ENCODE peak calls at places on chromosomes 6 and 20, in ten cellular contexts. E is K562; G is endothelial cell of umbilical vein; W is fibroblast of lung; P is effector memory CD4-positive, alpha-beta T cell; C is right atrium auricular region; O is GM12878; Q is CD8-positive, alpha-beta T cell; D is tibial artery; H is ovary. N is an unnamed sample.

GRCh38 chr6:137870744-137871247 is 3.7 kb downstream of the TNFAIP3 start:
- DNase-seq in E (no peak), G (no peak), W (no peak), P (no peak), C (no peak), O (no peak), Q (no peak), D (no peak), H (no peak), N (no peak)

GRCh38 chr6:89438248-89438647 is 5.3 kb downstream of the ANKRD6 start:
- DNase-seq in E (no peak), G (no peak), W (no peak), P (no peak), C (no peak), O (no peak), Q (no peak), D (no peak), H (no peak), N (no peak)

GRCh38 chr6:53794720-53795253 is at the start of gene LRRC1:
- DNase-seq in E (no peak), G (peak; percentile 95), W (peak; percentile 91), P (peak; percentile 77), C (peak; percentile 89), O (peak; percentile 44), Q (peak; percentile 89), D (peak; percentile 88), H (peak; percentile 90), N (peak; percentile 51)

GRCh38 chr6:131443514-131443913 is 129.5 kb upstream of the ARG1 start:
- DNase-seq in E (no peak), G (no peak), W (no peak), P (no peak), C (no peak), O (no peak), Q (peak; percentile 65), D (no peak), H (no peak), N (no peak)

GRCh38 chr6:722608-723007 is 29.7 kb upstream of the EXOC2 start:
- DNase-seq in E (no peak), G (no peak), W (peak; percentile 68), P (no peak), C (no peak), O (no peak), Q (no peak), D (no peak), H (no peak), N (no peak)

GRCh38 chr6:168637853-168638252 is 196.9 kb downstream of the SMOC2 start:
- DNase-seq in E (no peak), G (no peak), W (no peak), P (no peak), C (no peak), O (no peak), Q (no peak), D (no peak), H (no peak), N (no peak)

GRCh38 chr6:165042912-165043311 is 266.5 kb downstream of the C6orf118 start:
- DNase-seq in E (no peak), G (no peak), W (no peak), P (no peak), C (no peak), O (no peak), Q (no peak), D (no peak), H (no peak), N (no peak)

GRCh38 chr6:143397229-143398222 is 53.0 kb downstream of the ADAT2 start:
- DNase-seq in E (peak; percentile 15), G (peak; percentile 49), W (peak; percentile 98), P (peak; percentile 6), C (peak; percentile 85), O (no peak), Q (peak; percentile 56), D (peak; percentile 58), H (peak; percentile 27), N (peak; percentile 41)

GRCh38 chr20:48295445-48295903 is 510.2 kb upstream of the SULF2 start:
- DNase-seq in E (no peak), G (peak; percentile 95), W (peak; percentile 98), P (no peak), C (no peak), O (no peak), Q (no peak), D (no peak), H (peak; percentile 49), N (no peak)

GRCh38 chr20:11394145-11394833 is 523.4 kb upstream of the BTBD3 start:
- DNase-seq in E (no peak), G (no peak), W (peak; percentile 98), P (no peak), C (no peak), O (no peak), Q (no peak), D (no peak), H (no peak), N (no peak)

GRCh38 chr6:122454673-122455072 is 16.9 kb downstream of the SERINC1 start:
- DNase-seq in E (no peak), G (no peak), W (no peak), P (no peak), C (no peak), O (no peak), Q (no peak), D (no peak), H (no peak), N (no peak)

GRCh38 chr6:122445274-122445673 is 26.3 kb downstream of the SERINC1 start:
- DNase-seq in E (no peak), G (no peak), W (no peak), P (no peak), C (no peak), O (no peak), Q (no peak), D (no peak), H (no peak), N (no peak)

GRCh38 chr6:122452509-122452908 is 19.1 kb downstream of the SERINC1 start:
- DNase-seq in E (no peak), G (no peak), W (no peak), P (no peak), C (no peak), O (no peak), Q (no peak), D (no peak), H (no peak), N (no peak)

GRCh38 chr6:122449084-122449483 is 22.5 kb downstream of the SERINC1 start:
- DNase-seq in E (no peak), G (no peak), W (no peak), P (no peak), C (no peak), O (no peak), Q (no peak), D (no peak), H (no peak), N (no peak)
- H3K36me3 ChIP-seq in E (peaks cover 85% of the 10 kb centered on the region), G (peaks cover 36% of the 10 kb centered on the region), W (peaks cover 8% of the 10 kb centered on the region), P (peaks cover 77% of the 10 kb centered on the region), C (peaks cover 90% of the 10 kb centered on the region), O (no peaks in the 10 kb centered on the region), Q (peaks cover 74% of the 10 kb centered on the region), D (peaks cover 95% of the 10 kb centered on the region), H (no peaks in the 10 kb centered on the region), N (peaks cover 61% of the 10 kb centered on the region)

DNA sequence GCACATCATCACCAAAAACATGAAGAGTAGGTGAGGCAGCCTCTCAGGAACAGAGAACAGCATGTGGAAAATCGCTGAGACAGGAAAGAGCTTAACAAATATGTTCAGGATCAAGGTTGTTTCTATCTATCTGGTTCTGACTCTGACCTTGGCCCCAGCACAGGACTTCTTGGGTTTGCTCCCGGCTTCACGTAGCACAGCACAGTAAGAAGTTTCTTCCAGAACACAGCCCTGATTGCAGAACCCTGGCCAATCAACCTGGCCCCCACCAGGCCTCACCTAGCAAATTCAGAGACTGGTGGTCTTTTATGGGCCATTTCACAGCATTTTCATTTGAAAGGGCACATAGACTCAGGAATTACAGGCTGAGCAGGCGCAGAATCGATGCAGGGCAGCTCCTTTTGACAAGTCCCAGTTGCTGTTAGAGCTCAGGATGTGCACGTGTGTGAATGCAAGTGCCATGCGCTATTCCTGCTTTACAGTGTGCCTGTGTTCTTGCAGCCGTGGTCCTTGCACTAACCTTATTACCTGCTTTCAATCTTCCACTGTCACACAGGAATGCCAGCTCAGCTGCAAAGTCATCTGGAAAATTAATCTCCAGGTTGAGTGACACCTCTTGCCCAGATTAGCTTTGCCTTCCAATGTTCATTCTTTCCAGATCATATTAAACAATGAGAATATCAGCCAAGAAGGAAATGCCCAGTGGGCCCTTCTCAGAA is 100.5 kb upstream of the SLC2A12 start:
- DNase-seq in E (no peak), G (no peak), W (no peak), P (no peak), C (no peak), O (no peak), Q (no peak), D (no peak), H (peak; percentile 43), N (no peak)
- H3K4me3 ChIP-seq in E (no peak overlapping the region), G (no peak overlapping the region), W (no peak overlapping the region), P (no peak overlapping the region), C (no peak overlapping the region), O (no peak overlapping the region), Q (no peak overlapping the region), D (no peak overlapping the region), H (no peak overlapping the region), N (no peak overlapping the region)

GRCh38 chr6:107535626-107536025 is 45.7 kb downstream of the SOBP start:
- DNase-seq in E (no peak), G (no peak), W (no peak), P (no peak), C (no peak), O (no peak), Q (no peak), D (no peak), H (no peak), N (no peak)

GRCh38 chr6:107533415-107534059 is 43.6 kb downstream of the SOBP start:
- DNase-seq in E (no peak), G (no peak), W (no peak), P (no peak), C (no peak), O (no peak), Q (no peak), D (no peak), H (no peak), N (no peak)

GRCh38 chr6:107531868-107532267 is 42.0 kb downstream of the SOBP start:
- DNase-seq in E (no peak), G (no peak), W (no peak), P (no peak), C (no peak), O (no peak), Q (no peak), D (no peak), H (no peak), N (no peak)

GRCh38 chr6:107534762-107535161 is 44.8 kb downstream of the SOBP start:
- DNase-seq in E (no peak), G (no peak), W (peak; percentile 25), P (no peak), C (no peak), O (no peak), Q (no peak), D (no peak), H (no peak), N (no peak)

DNA sequence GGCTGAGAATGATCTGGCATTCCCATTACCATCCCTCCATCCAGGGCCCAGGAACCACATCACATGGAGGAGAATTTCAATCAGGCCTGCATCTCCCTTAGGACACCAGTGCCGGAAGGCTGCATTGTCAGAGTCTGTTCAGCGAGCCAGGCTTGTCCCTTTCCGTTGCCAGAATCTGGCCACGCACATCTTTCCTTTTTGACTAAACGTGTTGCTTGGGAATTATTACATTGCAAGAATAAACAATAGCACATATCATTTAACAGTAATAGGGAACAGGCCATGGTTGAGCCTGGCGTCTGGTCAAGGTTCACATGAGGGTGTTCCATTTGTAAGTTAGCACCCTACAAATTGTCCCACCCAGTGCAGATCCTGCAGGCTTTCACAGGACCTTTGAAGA is 42.8 kb downstream of the SOBP start:
- DNase-seq in E (no peak), G (no peak), W (no peak), P (no peak), C (peak; percentile 74), O (no peak), Q (no peak), D (peak; percentile 48), H (no peak), N (no peak)
- H3K36me3 ChIP-seq in E (no peaks in the 10 kb centered on the region), G (no peaks in the 10 kb centered on the region), W (peaks cover 2% of the 10 kb centered on the region), P (no peaks in the 10 kb centered on the region), C (no peaks in the 10 kb centered on the region), O (no peaks in the 10 kb centered on the region), Q (no peaks in the 10 kb centered on the region), D (no peaks in the 10 kb centered on the region), H (no peaks in the 10 kb centered on the region), N (no peaks in the 10 kb centered on the region)

GRCh38 chr6:153129873-153130514 is 1.1 kb downstream of the RGS17 start:
- DNase-seq in E (no peak), G (peak; percentile 13), W (peak; percentile 35), P (no peak), C (no peak), O (no peak), Q (no peak), D (no peak), H (no peak), N (no peak)
- H3K4me3 ChIP-seq in E (no peak overlapping the region), G (peak overlapping the region; percentile 70), W (peak overlapping the region; percentile 89), P (peak overlapping the region; percentile 56), C (peak overlapping the region; percentile 63), O (no peak overlapping the region), Q (peak overlapping the region; percentile 52), D (peak overlapping the region; percentile 59), H (peak overlapping the region; percentile 56), N (peak overlapping the region; percentile 98)

N was measured in thoracic aorta.